ENCODE peak calls at places on chromosomes 13 and 19, in seven cellular contexts. I, A, J, G, B, U and T are unnamed samples.

GRCh38 chr13:93547886-93548285 is 321.3 kb downstream of the GPC6 start:
- DNase-seq in A (no peak), J (no peak), G (no peak), U (no peak), B (no peak), I (peak), T (no peak)

GRCh38 chr19:27796540-27796939 is 1416.4 kb downstream of the UQCRFS1 start:
- DNase-seq in U (no peak), B (no peak), G (no peak), J (no peak), I (no peak), A (no peak), T (no peak)

GRCh38 chr13:43129511-43130130 is 106.2 kb downstream of the DNAJC15 start:
- DNase-seq in G (no peak), B (no peak), U (no peak), J (no peak), A (no peak), I (no peak), T (no peak)

GRCh38 chr19:4036576-4037300 is 29.2 kb downstream of the PIAS4 start:
- DNase-seq in J (no peak), A (no peak), U (no peak), B (no peak), G (no peak), I (no peak), T (no peak)

GRCh38 chr19:41958367-41959055 is 610 bp downstream of the RABAC1 start:
- DNase-seq in I (peak), U (peak), G (peak), B (peak), A (peak), J (peak), T (no peak)

GRCh38 chr19:2345794-2346663 is 14.0 kb upstream of the TMPRSS9 start:
- DNase-seq in U (no peak), J (peak), A (peak), B (peak), I (no peak), G (peak), T (peak)

GRCh38 chr19:12000152-12000981 is 35.1 kb downstream of the ZNF433 start:
- DNase-seq in A (no peak), G (no peak), B (no peak), I (no peak), J (no peak), U (peak), T (no peak)

GRCh38 chr13:43284162-43284561 is 260.8 kb downstream of the DNAJC15 start:
- DNase-seq in B (peak), U (peak), J (no peak), I (peak), G (no peak), A (peak), T (no peak)

GRCh38 chr19:46713781-46714522 is 3.0 kb downstream of the PRKD2 start:
- DNase-seq in J (peak), B (peak), U (peak), A (peak), I (peak), G (peak), T (no peak)

GRCh38 chr13:93368296-93368695 is 141.7 kb downstream of the GPC6 start:
- DNase-seq in U (no peak), B (no peak), J (no peak), A (no peak), G (no peak), I (no peak), T (no peak)

GRCh38 chr19:33465834-33466233 is 55.8 kb downstream of the PEPD start:
- DNase-seq in I (no peak), A (no peak), J (no peak), U (no peak), G (no peak), B (no peak), T (no peak)

GRCh38 chr13:91020635-91021034 is 326.9 kb upstream of the MIR17HG start:
- DNase-seq in J (no peak), G (no peak), B (no peak), A (no peak), U (no peak), I (no peak), T (no peak)

GRCh38 chr13:113935081-113935511 is 38.8 kb downstream of the C13orf46 start:
- DNase-seq in B (no peak), I (no peak), U (no peak), G (peak), A (no peak), J (peak), T (no peak)

GRCh38 chr19:53912653-53913052 is 3.6 kb downstream of the CACNG7 start:
- DNase-seq in G (no peak), I (no peak), A (no peak), J (no peak), U (no peak), B (no peak), T (no peak)

GRCh38 chr13:113839536-113840204 is 24.2 kb downstream of the GAS6 start:
- DNase-seq in J (peak), I (no peak), U (no peak), B (no peak), G (peak), A (no peak), T (no peak)

GRCh38 chr13:113857531-113858195 is 6.2 kb downstream of the GAS6 start:
- DNase-seq in G (no peak), I (no peak), U (no peak), J (no peak), B (no peak), A (no peak), T (no peak)

GRCh38 chr19:5141278-5141925 is 172.5 kb downstream of the KDM4B start:
- DNase-seq in G (peak), J (peak), I (no peak), A (peak), B (peak), U (peak), T (no peak)

GRCh38 chr13:75468098-75468497 is 13.9 kb downstream of the TBC1D4 start:
- DNase-seq in G (no peak), B (peak), J (no peak), A (peak), I (no peak), U (no peak), T (no peak)

GRCh38 chr19:17974551-17974950 is 7.6 kb downstream of the KCNN1 start:
- DNase-seq in A (no peak), B (no peak), J (no peak), I (no peak), U (no peak), G (no peak), T (no peak)

GRCh38 chr13:96052655-96053002 is 572 bp downstream of the UGGT2 start:
- DNase-seq in B (peak), U (peak), A (peak), J (no peak), I (peak), G (no peak), T (no peak)

GRCh38 chr13:47256618-47257017 is 359.8 kb upstream of the HTR2A start:
- DNase-seq in I (peak), G (no peak), U (peak), A (peak), J (no peak), B (peak), T (no peak)

GRCh38 chr13:77907653-77908341 is 10.8 kb downstream of the EDNRB start:
- DNase-seq in G (no peak), U (no peak), A (peak), B (peak), I (no peak), J (no peak), T (no peak)

GRCh38 chr13:113135281-113135760 is 12.7 kb downstream of the F10 start:
- DNase-seq in A (no peak), B (no peak), U (no peak), G (no peak), J (no peak), I (no peak), T (no peak)

GRCh38 chr13:47426126-47426849 is 529.4 kb upstream of the HTR2A start:
- DNase-seq in G (no peak), I (peak), U (peak), A (peak), J (no peak), B (peak), T (no peak)

GRCh38 chr19:6233827-6234511 is 45.8 kb downstream of the MLLT1 start:
- DNase-seq in I (no peak), J (peak), B (peak), A (peak), U (no peak), G (no peak), T (no peak)

GRCh38 chr13:97944396-97945029 is 9.0 kb upstream of the IPO5 start:
- DNase-seq in J (no peak), B (peak), U (peak), G (no peak), A (peak), I (peak), T (no peak)

GRCh38 chr19:18062043-18062442 is 24.7 kb downstream of the IL12RB1 start:
- DNase-seq in U (no peak), G (no peak), A (no peak), J (no peak), I (no peak), B (no peak), T (no peak)

DNA sequence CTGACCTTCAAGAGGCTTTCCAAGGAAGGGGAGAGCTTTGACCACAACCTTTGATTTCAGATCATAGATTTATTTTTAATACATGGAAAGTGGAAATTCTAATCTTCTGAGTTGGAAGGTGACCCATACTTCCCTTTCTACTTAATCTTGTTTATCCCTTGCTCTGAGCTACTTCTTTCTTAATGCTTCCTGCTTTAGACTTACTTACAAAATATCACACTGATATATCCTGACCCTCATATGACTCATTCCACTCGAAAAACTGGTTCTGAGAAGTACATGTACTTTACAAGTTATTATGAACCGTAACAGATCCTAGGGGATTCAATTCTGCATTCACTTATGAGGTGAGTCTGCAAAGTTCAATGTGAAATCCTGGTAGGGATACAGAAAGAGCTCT is 76.2 kb upstream of the IRS2 start:
- DNase-seq in B (peak), A (peak), U (no peak), I (peak), J (no peak), G (no peak), T (no peak)
- H3K4me3 ChIP-seq in B (no peak), A (no peak), U (no peak), I (peak), J (no peak), G (no peak), T (no peak)

GRCh38 chr19:39341122-39341719 is 1.0 kb upstream of the SAMD4B start:
- DNase-seq in B (no peak), G (peak), J (peak), U (no peak), I (peak), A (no peak), T (no peak)
- TF ChIP-seq CTCF in B (no peak), G (no peak), J (no peak), U (peak), I (no peak), A (peak), T (no peak)

DNA sequence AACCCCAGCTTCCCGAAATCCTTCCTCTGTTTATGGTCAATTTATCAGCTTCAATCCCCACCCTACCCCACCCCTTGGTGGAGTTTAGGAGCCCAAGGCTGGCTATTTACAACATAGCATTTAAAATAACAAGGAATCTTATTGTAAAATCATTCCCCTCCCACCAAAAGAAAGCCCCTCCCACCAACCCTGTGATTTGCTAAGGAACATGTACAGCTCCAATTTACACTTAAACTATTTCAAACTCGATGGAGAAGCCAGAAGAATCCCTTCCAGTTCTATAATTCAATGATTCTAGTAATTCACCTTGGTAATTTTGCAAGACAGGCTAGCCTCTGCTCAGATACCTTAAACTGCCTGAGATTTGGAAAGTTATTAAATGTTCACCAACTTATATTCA is 3.0 kb downstream of the LATS2 start:
- DNase-seq in J (no peak), A (no peak), I (peak), B (peak), G (no peak), U (no peak), T (no peak)
- H3K4me3 ChIP-seq in J (no peak), A (peak), I (peak), B (no peak), G (no peak), U (no peak), T (no peak)

GRCh38 chr13:50167224-50167947 is 152.1 kb downstream of the KCNRG start:
- DNase-seq in B (no peak), I (no peak), A (no peak), U (no peak), G (no peak), J (no peak), T (no peak)
- TF ChIP-seq CTCF in B (no peak), I (no peak), A (no peak), U (no peak), G (no peak), J (no peak), T (no peak)

GRCh38 chr13:28755546-28755870 is 36.7 kb upstream of the SLC46A3 start:
- DNase-seq in A (no peak), G (no peak), J (no peak), I (no peak), B (no peak), U (no peak), T (no peak)
- H3K4me3 ChIP-seq in A (no peak), G (no peak), J (peak), I (no peak), B (no peak), U (no peak), T (no peak)

GRCh38 chr19:13078897-13079541 is 23.6 kb downstream of the LYL1 start:
- DNase-seq in J (no peak), A (no peak), U (no peak), G (peak), B (no peak), I (no peak), T (no peak)
- TF ChIP-seq CTCF in J (no peak), A (no peak), U (no peak), G (no peak), B (no peak), I (no peak), T (no peak)

GRCh38 chr13:56166864-56167263 is 973.9 kb upstream of the PRR20A start:
- DNase-seq in A (no peak), B (no peak), U (no peak), G (no peak), I (no peak), J (no peak), T (no peak)
- H3K4me3 ChIP-seq in A (no peak), B (no peak), U (no peak), G (no peak), I (no peak), J (no peak), T (no peak)

DNA sequence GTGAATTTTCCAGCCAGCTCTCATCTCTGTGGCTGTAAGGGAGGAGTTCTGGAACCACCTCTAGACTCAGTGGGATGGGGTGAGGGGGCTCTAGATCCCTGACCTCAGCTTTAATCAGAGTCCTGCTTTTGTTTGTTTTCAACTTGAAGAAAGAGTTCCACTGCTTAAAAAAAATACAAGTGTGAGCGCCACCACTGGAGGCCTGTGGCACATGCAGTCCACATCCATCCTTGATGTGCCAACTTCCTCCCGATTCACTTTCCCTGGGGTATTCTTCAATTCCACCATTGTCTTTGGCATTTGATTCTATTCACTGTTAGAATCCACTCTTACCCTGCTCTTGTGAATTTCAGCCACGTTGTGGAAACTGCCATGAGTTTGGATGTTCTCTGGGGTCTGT is 62.4 kb upstream of the GJB6 start:
- DNase-seq in U (no peak), A (no peak), J (no peak), B (no peak), G (no peak), I (peak), T (no peak)
- TF ChIP-seq CTCF in U (peak), A (peak), J (no peak), B (peak), G (no peak), I (peak), T (no peak)

GRCh38 chr19:58535857-58536256 is 8.0 kb upstream of the TRIM28 start:
- DNase-seq in G (no peak), B (no peak), J (no peak), A (no peak), I (no peak), U (no peak), T (no peak)

GRCh38 chr19:58538257-58539168 is 5.4 kb upstream of the TRIM28 start:
- DNase-seq in G (peak), I (no peak), A (peak), B (peak), U (no peak), J (no peak), T (no peak)

GRCh38 chr19:58531052-58531600 is 11.5 kb upstream of the ZBTB45 start:
- DNase-seq in A (no peak), B (no peak), I (no peak), U (no peak), G (no peak), J (no peak), T (no peak)

GRCh38 chr19:58536852-58537798 is 6.7 kb upstream of the TRIM28 start:
- DNase-seq in G (no peak), U (no peak), A (no peak), B (no peak), J (no peak), I (no peak), T (no peak)
- H3K4me3 ChIP-seq in G (no peak), U (no peak), A (no peak), B (no peak), J (no peak), I (no peak), T (no peak)

GRCh38 chr19:29201849-29202248 is 11.1 kb downstream of the UQCRFS1 start:
- DNase-seq in I (no peak), A (no peak), J (no peak), B (no peak), G (no peak), U (no peak), T (no peak)
- TF ChIP-seq CTCF in I (no peak), A (no peak), J (no peak), B (no peak), G (no peak), U (no peak), T (no peak)